ENCODE peak calls at places on chromosome 1, in ten cellular contexts. H is dorsolateral prefrontal cortex; S is heart right ventricle; L is mucosa of gallbladder; K is mesothelial cell of epicardium; B is lower lobe of right lung; I is NCI-H345; T is Right ventricle myocardium superior; O is activated T-helper 1 cell treated with Interleukin-2 at 50 U/mL for 16 hours; N is Jurkat, Clone E6-1. J is an unnamed sample.

GRCh38 chr1:226723640-226724532 is 15.2 kb downstream of the ITPKB start:
- DNase-seq in H (no peak), S (no peak), L (no peak), K (no peak), B (no peak), I (peak), T (no peak), O (no peak), N (no peak), J (no peak)

GRCh38 chr1:205735218-205735617 is 14.8 kb downstream of the NUCKS1 start:
- DNase-seq in H (no peak), S (no peak), L (no peak), K (no peak), B (no peak), I (no peak), T (no peak), O (no peak), N (no peak), J (no peak)

GRCh38 chr1:54239603-54240002 is 39.6 kb downstream of the MRPL37 start:
- DNase-seq in H (peak), S (no peak), L (no peak), K (no peak), B (no peak), I (no peak), T (no peak), O (no peak), N (no peak), J (no peak)

GRCh38 chr1:3932156-3932555 is 32.1 kb upstream of the C1orf174 start:
- DNase-seq in H (no peak), S (no peak), L (no peak), K (no peak), B (no peak), I (no peak), T (peak), O (no peak), N (no peak), J (no peak)

GRCh38 chr1:232682248-232682647 is 52.3 kb upstream of the SIPA1L2 start:
- DNase-seq in H (no peak), S (no peak), L (peak), K (no peak), B (no peak), I (no peak), T (no peak), O (no peak), N (no peak), J (no peak)

GRCh38 chr1:238961790-238962189 is 424.6 kb upstream of the CHRM3 start:
- DNase-seq in H (no peak), S (no peak), L (no peak), K (no peak), B (no peak), I (no peak), T (no peak), O (no peak), N (no peak), J (no peak)

GRCh38 chr1:189269011-189269410 is 1208.7 kb downstream of the BRINP3 start:
- DNase-seq in H (no peak), S (no peak), L (no peak), K (no peak), B (no peak), I (no peak), T (no peak), O (no peak), N (peak), J (no peak)

GRCh38 chr1:89291276-89291675 is 18.6 kb upstream of the GBP5 start:
- DNase-seq in H (no peak), S (no peak), L (no peak), K (no peak), B (no peak), I (no peak), T (no peak), O (no peak), N (no peak), J (no peak)

GRCh38 chr1:111249960-111250359 is 22.4 kb downstream of the CHI3L2 start:
- DNase-seq in H (no peak), S (no peak), L (no peak), K (no peak), B (no peak), I (no peak), T (no peak), O (no peak), N (no peak), J (no peak)

J was measured in activated effector memory CD4-positive, alpha-beta T cell treated with Interleukin-2 at 50 U/mL for 16 hours.